ENCODE peak calls at places on chromosomes 13 and 19, in five cellular contexts. U, A, W, R and N are unnamed samples.

GRCh38 chr19:45130888-45131615 is 29.7 kb downstream of the NKPD1 start:
- DNase-seq in A (peak), R (no peak), U (no peak), W (no peak), N (no peak)

GRCh38 chr19:4829001-4829712 is 2.4 kb downstream of the TICAM1 start:
- DNase-seq in A (peak), W (no peak), R (no peak), U (no peak), N (no peak)

GRCh38 chr13:84912720-84913119 is 886.5 kb downstream of the SLITRK6 start:
- DNase-seq in U (no peak), A (no peak), R (no peak), W (no peak), N (no peak)

GRCh38 chr19:54921082-54921481 is 15.1 kb downstream of the NCR1 start:
- DNase-seq in W (no peak), U (no peak), R (no peak), A (no peak), N (no peak)

GRCh38 chr19:39826311-39826945 is 7.5 kb downstream of the DYRK1B start:
- DNase-seq in A (no peak), R (no peak), W (no peak), U (no peak), N (no peak)

GRCh38 chr19:46303702-46304397 is 7.0 kb downstream of the HIF3A start:
- DNase-seq in U (peak), R (peak), A (peak), W (no peak), N (no peak)

GRCh38 chr19:5678071-5678682 is 2.1 kb downstream of the MICOS13 start:
- DNase-seq in R (no peak), W (no peak), A (no peak), U (no peak), N (no peak)

GRCh38 chr13:41974262-41974900 is 13.5 kb upstream of the VWA8 start:
- DNase-seq in U (no peak), W (no peak), A (no peak), R (no peak), N (no peak)

GRCh38 chr13:102012299-102013293 is 389.3 kb downstream of the FGF14 start:
- DNase-seq in W (no peak), A (no peak), U (no peak), R (no peak), N (no peak)

GRCh38 chr13:21733475-21734311 is 62.8 kb downstream of the FGF9 start:
- DNase-seq in W (no peak), U (no peak), A (no peak), R (no peak), N (no peak)

GRCh38 chr19:58399903-58400637 is 4.6 kb downstream of the RNF225 start:
- DNase-seq in A (no peak), R (no peak), W (no peak), U (no peak), N (no peak)

GRCh38 chr19:37221136-37221535 is 3.1 kb downstream of the ZNF383 start:
- DNase-seq in U (no peak), R (no peak), W (no peak), A (no peak), N (no peak)

GRCh38 chr19:40150170-40150569 is 41.1 kb upstream of the MAP3K10 start:
- DNase-seq in A (no peak), R (no peak), U (peak), W (no peak), N (no peak)

GRCh38 chr13:28423010-28423409 is 71.9 kb downstream of the FLT1 start:
- DNase-seq in A (peak), R (no peak), U (no peak), W (peak), N (peak)

GRCh38 chr13:19864339-19865309 is 1.2 kb upstream of the ZMYM5 start:
- DNase-seq in R (peak), W (peak), U (peak), A (peak), N (peak)

GRCh38 chr13:30026909-30027308 is 176.5 kb upstream of the UBL3 start:
- DNase-seq in A (no peak), U (no peak), W (no peak), R (no peak), N (no peak)

GRCh38 chr13:32309812-32310706 is 5.1 kb downstream of the ZAR1L start:
- DNase-seq in U (peak), W (no peak), R (peak), A (peak), N (no peak)

GRCh38 chr19:18205180-18205915 is 1.5 kb upstream of the RAB3A start:
- DNase-seq in R (peak), U (peak), W (peak), A (peak), N (peak)

GRCh38 chr13:32940601-32941000 is 75.6 kb upstream of the KL start:
- DNase-seq in A (peak), R (peak), U (peak), W (no peak), N (no peak)

GRCh38 chr13:64127856-64128255 is 2712.2 kb upstream of the PCDH20 start:
- DNase-seq in R (no peak), A (no peak), W (no peak), U (peak), N (no peak)

GRCh38 chr13:101424381-101425155 is 8.3 kb upstream of the NALCN start:
- DNase-seq in U (no peak), A (no peak), W (no peak), R (no peak), N (no peak)

GRCh38 chr13:28447206-28447605 is 47.7 kb downstream of the FLT1 start:
- DNase-seq in A (no peak), U (no peak), W (no peak), R (no peak), N (no peak)

GRCh38 chr19:38388310-38389100 is at the start of gene SPRED3:
- DNase-seq in U (no peak), R (no peak), W (no peak), A (no peak), N (no peak)

GRCh38 chr19:47142779-47143178 is 12.1 kb downstream of the SAE1 start:
- DNase-seq in A (no peak), W (no peak), R (no peak), U (no peak), N (no peak)

GRCh38 chr19:54201980-54202379 is 1.3 kb downstream of the RPS9 start:
- DNase-seq in R (no peak), W (no peak), U (peak), A (peak), N (no peak)

GRCh38 chr19:43759515-43759914 is 4.8 kb upstream of the SMG9 start:
- DNase-seq in R (peak), A (peak), U (no peak), W (no peak), N (no peak)
- TF ChIP-seq CTCF in R (peak), A (peak), U (peak), W (no peak), N (no peak)

DNA sequence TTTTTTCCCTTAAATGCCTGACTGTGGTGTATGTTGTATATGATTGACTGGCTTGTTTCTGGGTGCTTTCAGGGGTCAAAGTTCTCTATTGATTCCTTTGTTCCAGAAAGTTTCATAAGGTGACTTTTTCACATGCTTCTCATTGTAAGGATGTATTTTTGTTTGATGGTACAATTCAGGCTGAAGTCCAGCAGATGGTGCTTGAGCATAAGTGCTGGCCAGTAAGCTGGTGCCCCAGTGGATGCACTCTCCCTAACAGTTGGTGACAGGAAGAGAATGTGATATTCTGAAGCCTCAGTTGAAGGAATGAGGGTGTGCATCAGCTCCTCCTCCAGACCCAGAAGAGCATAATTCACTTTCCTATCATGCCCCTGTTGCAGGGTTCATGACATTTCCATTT is 1941.6 kb upstream of the PRR20A start:
- DNase-seq in A (no peak), R (no peak), W (no peak), U (no peak), N (no peak)
- TF ChIP-seq CTCF in A (no peak), R (no peak), W (no peak), U (no peak), N (no peak)

GRCh38 chr19:50794778-50795664 is 4.8 kb downstream of the ACP4 start:
- DNase-seq in W (no peak), A (peak), U (no peak), R (no peak), N (no peak)

GRCh38 chr19:50797429-50798115 is 7.4 kb downstream of the ACP4 start:
- DNase-seq in W (no peak), A (no peak), R (no peak), U (no peak), N (no peak)

GRCh38 chr19:50796634-50797428 is 6.6 kb downstream of the ACP4 start:
- DNase-seq in R (no peak), W (no peak), A (no peak), U (no peak), N (no peak)

GRCh38 chr19:50795665-50796073 is 5.5 kb downstream of the ACP4 start:
- DNase-seq in W (no peak), R (no peak), U (no peak), A (peak), N (no peak)

DNA sequence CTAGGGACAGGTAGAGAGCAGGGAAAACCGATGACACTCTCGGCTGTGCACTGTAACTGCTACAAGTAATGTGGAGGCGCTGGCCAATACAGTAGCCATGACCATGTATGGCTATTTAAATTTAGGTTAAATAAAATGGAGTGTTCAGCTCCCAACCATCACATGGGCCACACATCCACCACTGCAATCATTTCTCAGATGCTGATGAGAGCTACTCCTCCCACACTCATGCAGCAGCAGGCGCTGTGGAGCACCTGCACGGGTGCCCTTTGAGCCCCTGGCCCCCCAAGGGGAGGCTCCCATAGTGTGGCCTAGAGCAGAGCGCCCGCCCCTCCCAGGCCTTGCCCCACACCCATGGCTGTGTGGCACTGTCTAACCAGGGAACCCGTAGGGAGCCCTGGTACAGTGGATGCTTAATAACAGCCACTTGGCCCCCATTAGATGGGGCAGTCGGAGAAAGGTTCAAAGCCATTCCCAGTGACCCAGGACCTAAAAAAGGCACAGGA is 6.0 kb downstream of the ACP4 start:
- DNase-seq in W (no peak), U (no peak), R (no peak), A (peak), N (no peak)
- TF ChIP-seq CTCF in W (no peak), U (no peak), R (no peak), A (no peak), N (no peak)

GRCh38 chr13:106867249-106867648 is 299.3 kb upstream of the ARGLU1 start:
- DNase-seq in W (no peak), R (peak), U (peak), A (no peak), N (no peak)
- TF ChIP-seq CTCF in W (no peak), R (peak), U (peak), A (no peak), N (no peak)

GRCh38 chr13:76885203-76886004 is 801 bp downstream of the KCTD12 start:
- DNase-seq in U (peak), A (peak), W (peak), R (peak), N (peak)
- TF ChIP-seq CTCF in U (peak), A (peak), W (no peak), R (peak), N (no peak)

GRCh38 chr13:89925107-89925506 is 1422.4 kb upstream of the MIR17HG start:
- DNase-seq in R (no peak), A (peak), U (peak), W (no peak), N (no peak)
- TF ChIP-seq CTCF in R (peak), A (peak), U (peak), W (no peak), N (no peak)

DNA sequence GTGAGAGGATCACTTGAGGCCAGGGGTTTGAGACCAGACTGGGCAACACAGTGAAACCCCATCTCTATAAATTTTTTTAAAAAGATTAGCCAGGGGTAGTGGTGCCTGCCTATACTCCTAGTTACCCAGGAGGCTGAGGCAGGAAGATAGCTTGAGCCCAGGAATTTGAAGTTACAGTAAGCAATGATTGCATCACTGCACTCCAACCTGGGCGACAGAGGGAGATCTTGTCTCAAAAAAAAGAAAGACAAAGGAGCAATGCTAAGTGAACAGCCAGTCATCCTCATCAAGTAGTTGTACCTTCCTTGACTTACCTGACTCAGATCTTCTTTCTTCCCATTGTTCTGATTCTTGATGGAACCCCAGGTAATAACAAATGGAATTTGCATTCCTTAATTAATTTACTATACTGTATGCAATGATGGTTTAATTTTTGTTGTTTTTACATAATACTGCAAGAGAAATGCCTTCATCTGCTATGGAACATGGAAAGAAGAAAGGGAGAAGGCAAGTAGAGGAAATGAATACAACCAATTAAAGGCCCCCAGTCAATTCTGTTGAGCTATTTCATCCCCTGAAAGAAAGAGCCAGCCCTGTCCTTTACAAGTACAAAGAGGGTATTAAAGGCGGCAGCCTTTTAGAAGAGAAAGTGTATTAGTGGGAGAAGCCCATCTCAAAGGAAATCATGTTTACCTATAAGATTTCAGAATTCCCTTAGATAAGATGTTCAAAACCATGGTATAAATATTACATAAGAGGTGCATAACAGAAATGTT is 316.7 kb downstream of the DIAPH3 start:
- DNase-seq in A (no peak), U (no peak), R (no peak), W (no peak), N (no peak)
- TF ChIP-seq CTCF in A (no peak), U (no peak), R (no peak), W (no peak), N (no peak)

GRCh38 chr19:43662487-43662886 is 7.5 kb downstream of the PLAUR start:
- DNase-seq in U (peak), R (no peak), A (no peak), W (no peak), N (no peak)
- TF ChIP-seq CTCF in U (peak), R (peak), A (no peak), W (no peak), N (peak)

GRCh38 chr13:98461525-98462240 is 115.2 kb downstream of the STK24 start:
- DNase-seq in W (no peak), U (no peak), A (no peak), R (no peak), N (no peak)
- TF ChIP-seq CTCF in W (no peak), U (no peak), A (no peak), R (no peak), N (no peak)